ENCODE peak calls at places on chromosomes 7 and 10, in seven cellular contexts. Z is Calu3, V is tibial artery, E is esophagus squamous epithelium, K is GM12892, P is AG08396, D is GM13977. S is an unnamed sample.
A peak's percentile ranks its signal among the peaks of the same experiment; 100 is the strongest.

GRCh38 chr10:7915923-7916322 is 97.6 kb downstream of the TAF3 start:
- DNase-seq in Z (no peak), V (no peak), E (no peak), K (no peak), P (no peak), D (no peak), S (no peak)

GRCh38 chr7:2955177-2955768 is 88.4 kb downstream of the CARD11 start:
- DNase-seq in Z (no peak), V (peak; percentile 28), E (no peak), K (no peak), P (no peak), D (no peak), S (no peak)

GRCh38 chr10:114729103-114729659 is 71.1 kb upstream of the ABLIM1 start:
- DNase-seq in Z (no peak), V (no peak), E (no peak), K (no peak), P (no peak), D (no peak), S (no peak)

GRCh38 chr7:36390199-36391090 is 783 bp downstream of the ANLN start:
- DNase-seq in Z (peak; percentile 98), V (peak; percentile 74), E (peak; percentile 14), K (no peak), P (peak; percentile 92), D (peak; percentile 43), S (no peak)

GRCh38 chr7:100088621-100089457 is at the start of gene COPS6:
- DNase-seq in Z (peak; percentile 88), V (peak; percentile 90), E (no peak), K (peak; percentile 91), P (peak; percentile 82), D (peak; percentile 89), S (no peak)

GRCh38 chr10:122374246-122374858 is at the start of gene PLEKHA1:
- DNase-seq in Z (peak; percentile 92), V (peak; percentile 98), E (peak; percentile 57), K (peak; percentile 71), P (peak; percentile 97), D (peak; percentile 95), S (peak; percentile 16)

GRCh38 chr7:151755131-151755787 is 121.7 kb downstream of the PRKAG2 start:
- DNase-seq in Z (no peak), V (no peak), E (no peak), K (no peak), P (peak; percentile 32), D (no peak), S (no peak)

GRCh38 chr7:17971392-17971791 is 31.1 kb upstream of the SNX13 start:
- DNase-seq in Z (no peak), V (no peak), E (no peak), K (no peak), P (no peak), D (no peak), S (no peak)

GRCh38 chr10:27701971-27702537 is 43.6 kb downstream of the MKX start:
- DNase-seq in Z (no peak), V (no peak), E (no peak), K (no peak), P (no peak), D (no peak), S (no peak)

GRCh38 chr7:155796381-155797261 is 15.6 kb downstream of the SHH start:
- DNase-seq in Z (peak; percentile 87), V (no peak), E (no peak), K (peak; percentile 92), P (peak; percentile 91), D (peak; percentile 89), S (no peak)

GRCh38 chr7:31101544-31101943 is 49.4 kb downstream of the ADCYAP1R1 start:
- DNase-seq in Z (no peak), V (no peak), E (no peak), K (no peak), P (no peak), D (no peak), S (no peak)

GRCh38 chr7:92916751-92917369 is 80.5 kb upstream of the CDK6 start:
- DNase-seq in Z (peak; percentile 58), V (no peak), E (no peak), K (no peak), P (peak; percentile 33), D (no peak), S (no peak)

GRCh38 chr7:132004528-132004927 is 448.1 kb upstream of the PODXL start:
- DNase-seq in Z (no peak), V (no peak), E (no peak), K (no peak), P (peak; percentile 22), D (no peak), S (no peak)

GRCh38 chr7:1902231-1902855 is 232.3 kb downstream of the ELFN1 start:
- DNase-seq in Z (no peak), V (no peak), E (no peak), K (no peak), P (no peak), D (no peak), S (no peak)

GRCh38 chr10:71767420-71768035 is 5.8 kb downstream of the VSIR start:
- DNase-seq in Z (peak; percentile 69), V (no peak), E (no peak), K (no peak), P (no peak), D (no peak), S (no peak)

GRCh38 chr7:117323585-117323876 is 673 bp upstream of the WNT2 start:
- DNase-seq in Z (no peak), V (no peak), E (no peak), K (no peak), P (peak; percentile 13), D (no peak), S (no peak)

GRCh38 chr10:3067859-3068179 is 471 bp downstream of the PFKP start:
- DNase-seq in Z (no peak), V (no peak), E (no peak), K (no peak), P (no peak), D (peak; percentile 55), S (no peak)

GRCh38 chr7:146591976-146592375 is 475.4 kb downstream of the CNTNAP2 start:
- DNase-seq in Z (no peak), V (no peak), E (no peak), K (no peak), P (no peak), D (no peak), S (no peak)

GRCh38 chr10:116712499-116712898 is 29.9 kb downstream of the HSPA12A start:
- DNase-seq in Z (no peak), V (no peak), E (no peak), K (no peak), P (no peak), D (no peak), S (no peak)

GRCh38 chr7:82528577-82529305 is 85.2 kb upstream of the CACNA2D1 start:
- DNase-seq in Z (no peak), V (no peak), E (no peak), K (no peak), P (no peak), D (no peak), S (no peak)

GRCh38 chr7:17902599-17902998 is 37.7 kb downstream of the SNX13 start:
- DNase-seq in Z (no peak), V (no peak), E (no peak), K (no peak), P (no peak), D (no peak), S (no peak)

GRCh38 chr7:148175512-148175911 is 415.1 kb upstream of the C7orf33 start:
- DNase-seq in Z (no peak), V (no peak), E (no peak), K (no peak), P (no peak), D (no peak), S (no peak)

GRCh38 chr10:70601775-70602174 is 766 bp downstream of the PRF1 start:
- DNase-seq in Z (no peak), V (no peak), E (no peak), K (no peak), P (no peak), D (no peak), S (no peak)

GRCh38 chr10:100985336-100985735 is 2.0 kb downstream of the MRPL43 start:
- DNase-seq in Z (no peak), V (peak; percentile 21), E (no peak), K (no peak), P (no peak), D (no peak), S (no peak)

GRCh38 chr10:125911990-125912389 is 15.6 kb downstream of the FANK1 start:
- DNase-seq in Z (peak; percentile 31), V (no peak), E (no peak), K (no peak), P (no peak), D (no peak), S (no peak)

GRCh38 chr10:22391605-22392004 is 46.3 kb downstream of the SPAG6 start:
- DNase-seq in Z (no peak), V (no peak), E (no peak), K (no peak), P (no peak), D (no peak), S (no peak)

GRCh38 chr10:34814228-34815173 is 595 bp downstream of the PARD3 start:
- DNase-seq in Z (peak; percentile 68), V (no peak), E (no peak), K (peak; percentile 28), P (peak; percentile 70), D (peak; percentile 77), S (no peak)

GRCh38 chr10:13104697-13105096 is 4.7 kb downstream of the OPTN start:
- DNase-seq in Z (no peak), V (no peak), E (no peak), K (no peak), P (no peak), D (no peak), S (no peak)

GRCh38 chr7:1767524-1767923 is 97.4 kb downstream of the ELFN1 start:
- DNase-seq in Z (no peak), V (no peak), E (no peak), K (no peak), P (no peak), D (no peak), S (no peak)

GRCh38 chr7:46999866-47000265 is 582.0 kb downstream of the TNS3 start:
- DNase-seq in Z (no peak), V (no peak), E (no peak), K (no peak), P (no peak), D (no peak), S (no peak)

GRCh38 chr10:9010093-9010492 is 955.6 kb downstream of the GATA3 start:
- DNase-seq in Z (no peak), V (no peak), E (no peak), K (no peak), P (no peak), D (no peak), S (no peak)

GRCh38 chr7:106139253-106140251 is 27.4 kb upstream of the SYPL1 start:
- DNase-seq in Z (no peak), V (no peak), E (no peak), K (no peak), P (peak; percentile 28), D (no peak), S (no peak)

GRCh38 chr7:24038993-24039392 is 245.0 kb upstream of the NPY start:
- DNase-seq in Z (no peak), V (no peak), E (no peak), K (no peak), P (no peak), D (no peak), S (no peak)

GRCh38 chr10:97759157-97759980 is 12.4 kb downstream of the SFRP5 start:
- DNase-seq in Z (peak; percentile 71), V (no peak), E (no peak), K (peak; percentile 71), P (peak; percentile 87), D (peak; percentile 78), S (no peak)

GRCh38 chr10:11115337-11115736 is 97.7 kb downstream of the CELF2 start:
- DNase-seq in Z (no peak), V (no peak), E (no peak), K (no peak), P (no peak), D (no peak), S (no peak)

GRCh38 chr10:15877836-15878576 is 17.7 kb upstream of the MINDY3 start:
- DNase-seq in Z (peak; percentile 27), V (no peak), E (no peak), K (no peak), P (no peak), D (no peak), S (no peak)

GRCh38 chr10:77195101-77195500 is 442.5 kb downstream of the KCNMA1 start:
- DNase-seq in Z (no peak), V (peak; percentile 76), E (no peak), K (no peak), P (peak; percentile 62), D (no peak), S (no peak)

S was measured in GM12878.